ENCODE peak calls at places on chromosomes 4 and X, in eight cellular contexts. N is fibroblast of pulmonary artery, C is astrocyte, S is CD14-positive monocyte, F is spleen, Z is GM06990, L is choroid plexus epithelial cell, J is ascending aorta. E is an unnamed sample.

GRCh38 chr4:57034571-57034970 is 55.9 kb downstream of the POLR2B start:
- DNase-seq in S (no peak), J (no peak), F (no peak), C (no peak), Z (no peak), L (no peak), N (no peak), E (no peak)

GRCh38 chr4:106258145-106259045 is 57.6 kb downstream of the TBCK start:
- DNase-seq in Z (no peak), C (peak; percentile 16), J (no peak), N (no peak), S (no peak), F (no peak), L (peak; percentile 28), E (no peak)

GRCh38 chr4:165464813-165465381 is 86.1 kb downstream of the CPE start:
- DNase-seq in C (peak; percentile 30), S (no peak), L (peak; percentile 74), Z (no peak), F (no peak), J (no peak), N (peak; percentile 72), E (no peak)

GRCh38 chrX:153991013-153991580 is 18.5 kb downstream of the TMEM187 start:
- DNase-seq in J (no peak), C (no peak), L (no peak), S (no peak), N (no peak), F (no peak), Z (no peak), E (no peak)

GRCh38 chr4:185559913-185560281 is 24.6 kb upstream of the PDLIM3 start:
- DNase-seq in C (peak; percentile 81), F (no peak), N (peak; percentile 89), Z (no peak), L (peak; percentile 79), J (peak; percentile 66), S (no peak), E (no peak)

GRCh38 chr4:6892190-6892908 is 17.3 kb upstream of the TBC1D14 start:
- DNase-seq in S (peak; percentile 78), Z (no peak), J (no peak), C (peak; percentile 63), N (peak; percentile 56), L (peak; percentile 73), F (peak; percentile 90), E (no peak)

GRCh38 chr4:110106946-110107325 is 91.5 kb downstream of the ELOVL6 start:
- DNase-seq in C (peak; percentile 78), Z (peak; percentile 31), L (peak; percentile 90), F (no peak), J (no peak), N (peak; percentile 71), S (no peak), E (no peak)

GRCh38 chrX:9663216-9663615 is 102.4 kb downstream of the GPR143 start:
- DNase-seq in C (no peak), L (no peak), S (no peak), N (no peak), J (no peak), Z (no peak), F (no peak), E (no peak)

GRCh38 chrX:6041630-6042029 is 187.0 kb downstream of the NLGN4X start:
- DNase-seq in C (peak; percentile 27), L (no peak), N (peak; percentile 0), Z (no peak), F (no peak), S (no peak), J (no peak), E (no peak)

GRCh38 chr4:102623622-102624021 is 122.5 kb downstream of the NFKB1 start:
- DNase-seq in N (peak; percentile 71), L (peak; percentile 85), F (no peak), J (no peak), C (peak; percentile 61), S (no peak), Z (no peak), E (no peak)

GRCh38 chr4:14345356-14345775 is 656.9 kb upstream of the CPEB2 start:
- DNase-seq in C (peak; percentile 48), N (peak; percentile 39), L (peak; percentile 77), J (no peak), S (peak; percentile 85), F (no peak), Z (no peak), E (no peak)

GRCh38 chr4:139672215-139672614 is 6.6 kb downstream of the MGST2 start:
- DNase-seq in S (no peak), N (no peak), Z (no peak), J (no peak), L (no peak), F (no peak), C (no peak), E (no peak)

GRCh38 chrX:40237745-40238178 is 140.0 kb upstream of the BCOR start:
- DNase-seq in N (no peak), Z (no peak), C (no peak), S (no peak), J (no peak), L (no peak), F (peak; percentile 70), E (no peak)

GRCh38 chr4:26713563-26714145 is 129.8 kb downstream of the TBC1D19 start:
- DNase-seq in N (no peak), Z (no peak), F (no peak), C (no peak), S (no peak), L (no peak), J (no peak), E (no peak)

GRCh38 chr4:26707342-26707741 is 123.5 kb downstream of the TBC1D19 start:
- DNase-seq in F (no peak), S (no peak), J (no peak), L (no peak), C (no peak), Z (no peak), N (no peak), E (no peak)

DNA sequence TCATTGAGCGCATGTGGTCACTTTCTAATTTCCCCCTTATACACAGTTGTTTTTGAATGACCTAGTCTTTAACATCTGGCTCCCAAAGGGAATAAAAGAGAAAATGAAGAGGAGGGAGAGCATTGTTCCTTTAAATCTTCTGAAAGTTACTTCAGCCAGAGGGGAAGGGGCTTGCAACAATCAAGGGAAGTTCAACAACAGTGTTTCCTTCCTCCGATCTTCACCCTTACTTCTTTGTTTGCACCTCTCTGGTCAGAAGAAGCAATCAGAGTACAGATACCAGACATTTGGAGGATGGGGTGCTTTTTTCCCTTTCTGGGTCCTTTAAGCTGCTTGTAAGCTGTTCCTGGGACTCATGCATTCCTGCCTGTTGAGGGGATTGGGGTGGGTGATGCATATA is 125.4 kb downstream of the TBC1D19 start:
- DNase-seq in L (no peak), Z (no peak), F (no peak), C (no peak), N (no peak), S (no peak), J (no peak), E (no peak)
- TF ChIP-seq CTCF in L (no peak), Z (no peak), F (no peak), C (no peak), N (no peak), S (no peak), J (no peak), E (no peak)

DNA sequence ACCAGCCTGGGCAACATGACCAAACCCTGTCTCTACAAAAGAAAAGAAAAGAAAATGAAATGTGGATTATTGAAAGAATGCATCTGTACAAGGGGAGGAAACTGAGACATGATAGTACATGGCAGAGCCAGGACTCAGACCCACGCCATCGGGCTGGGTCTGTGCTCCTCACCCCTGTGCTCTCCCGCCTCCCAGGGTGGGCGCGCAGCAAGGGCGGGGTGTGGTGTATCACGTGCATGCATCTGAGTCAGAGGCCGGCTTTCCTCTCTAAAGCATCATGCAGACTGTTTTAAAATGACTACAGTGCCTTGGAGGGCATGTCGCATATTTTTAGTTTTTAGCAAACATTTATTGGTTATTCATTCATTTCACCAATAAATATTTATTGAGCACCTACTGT is 47.8 kb downstream of the HTT-AS start:
- DNase-seq in Z (no peak), S (no peak), F (peak; percentile 30), J (no peak), N (no peak), L (no peak), C (no peak), E (no peak)
- TF ChIP-seq CTCF in Z (no peak), S (no peak), F (no peak), J (no peak), N (no peak), L (no peak), C (no peak), E (no peak)

GRCh38 chrX:82677281-82677680 is 830.8 kb upstream of the POU3F4 start:
- DNase-seq in N (no peak), C (peak; percentile 2), S (no peak), Z (no peak), L (peak; percentile 56), J (no peak), F (no peak), E (no peak)

DNA sequence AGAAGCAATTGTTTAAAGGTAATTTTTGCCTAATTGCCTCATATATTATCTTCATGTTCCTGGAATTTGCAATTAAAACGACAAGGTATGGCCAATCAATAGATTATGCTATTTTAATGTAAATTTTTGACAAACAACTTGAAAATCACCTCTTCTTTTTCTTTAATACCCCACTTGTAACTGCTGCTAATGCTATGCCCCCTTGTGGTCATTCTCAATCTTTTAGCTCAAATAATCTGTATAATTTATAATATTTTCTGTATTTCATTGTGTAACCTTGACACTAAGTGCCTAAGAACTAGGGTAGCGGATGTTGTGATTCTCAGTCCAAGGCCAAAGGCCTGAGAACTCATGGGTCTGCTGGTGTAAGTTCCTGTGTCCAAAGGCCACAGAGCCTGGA is 831.7 kb upstream of the POU3F4 start:
- DNase-seq in L (peak; percentile 18), C (no peak), Z (no peak), N (no peak), S (no peak), F (no peak), J (no peak), E (no peak)
- TF ChIP-seq CTCF in L (no peak), C (no peak), Z (peak; percentile 27), N (no peak), S (no peak), F (no peak), J (no peak), E (no peak)

GRCh38 chrX:124229374-124229773 is 103.1 kb upstream of the TEX13D start:
- DNase-seq in L (no peak), F (no peak), N (no peak), Z (no peak), S (no peak), J (no peak), C (no peak), E (no peak)

GRCh38 chrX:124231454-124231853 is 101.0 kb upstream of the TEX13D start:
- DNase-seq in Z (no peak), C (no peak), S (no peak), N (no peak), F (no peak), L (no peak), J (no peak), E (no peak)

GRCh38 chrX:124230573-124231300 is 101.7 kb upstream of the TEX13D start:
- DNase-seq in Z (no peak), N (no peak), C (no peak), L (no peak), S (no peak), J (no peak), F (no peak), E (no peak)

GRCh38 chrX:124226129-124226528 is 106.3 kb upstream of the TEX13D start:
- DNase-seq in F (no peak), S (no peak), C (no peak), J (no peak), N (no peak), Z (no peak), L (no peak), E (no peak)

DNA sequence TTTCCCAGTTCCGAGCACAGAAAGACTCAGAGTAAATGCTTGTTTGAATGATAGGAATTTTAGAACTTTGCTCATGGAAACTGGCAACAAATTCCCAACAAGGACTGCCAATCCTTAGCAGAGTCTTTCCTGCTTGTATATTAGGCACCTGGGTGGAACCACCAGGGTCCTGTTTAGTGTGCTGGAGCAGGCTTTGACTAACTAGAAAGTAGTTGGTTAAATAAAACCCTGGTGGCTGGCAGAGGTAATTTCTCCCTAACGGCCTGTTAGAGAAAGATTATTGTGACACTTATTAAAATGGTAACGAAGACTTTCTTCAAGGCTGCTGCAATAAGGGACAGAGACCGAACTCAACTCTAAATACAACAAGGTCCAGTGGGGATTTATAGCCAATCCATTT is 103.6 kb upstream of the TEX13D start:
- DNase-seq in N (no peak), J (no peak), Z (no peak), F (no peak), C (no peak), L (no peak), S (no peak), E (no peak)
- TF ChIP-seq CTCF in N (no peak), J (no peak), Z (peak; percentile 1), F (no peak), C (no peak), L (no peak), S (no peak), E (no peak)

E was measured in omental fat pad.